ENCODE peak calls at places on chromosome 18, in four cellular contexts. One of them, this sample, is unnamed. For H3K4me1 and H3K27me3, the result is how much of the 10 kb centered on the place peaks cover.

GRCh38 chr18:30889582-30890301 is 152.8 kb downstream of the DSC3 start:
- DNase-seq in cardiac muscle cell: peak
- DNase-seq in testis: no peak
- DNase-seq in mesenchymal stem cell: peak
- DNase-seq in this sample: peak

GRCh38 chr18:69854455-69854854 is 93.2 kb downstream of the CD226 start:
- DNase-seq in cardiac muscle cell: no peak
- DNase-seq in testis: no peak
- DNase-seq in mesenchymal stem cell: no peak
- DNase-seq in this sample: peak

GRCh38 chr18:62644773-62645172 is 70.6 kb upstream of the PHLPP1 start:
- DNase-seq in cardiac muscle cell: no peak
- DNase-seq in testis: no peak
- DNase-seq in mesenchymal stem cell: no peak
- DNase-seq in this sample: no peak

GRCh38 chr18:56853961-56854360 is 202.8 kb downstream of the WDR7 start:
- DNase-seq in cardiac muscle cell: no peak
- DNase-seq in testis: no peak
- DNase-seq in mesenchymal stem cell: no peak
- DNase-seq in this sample: no peak

GRCh38 chr18:50373531-50373930 is 1.3 kb upstream of the SKA1 start:
- DNase-seq in cardiac muscle cell: no peak
- DNase-seq in testis: no peak
- DNase-seq in mesenchymal stem cell: no peak
- DNase-seq in this sample: peak

GRCh38 chr18:24417465-24417864 is 9.0 kb upstream of the IMPACT start:
- DNase-seq in cardiac muscle cell: no peak
- DNase-seq in testis: no peak
- DNase-seq in mesenchymal stem cell: no peak
- DNase-seq in this sample: no peak

GRCh38 chr18:35236964-35237363 is 3.9 kb upstream of the ZNF397 start:
- DNase-seq in cardiac muscle cell: no peak
- DNase-seq in testis: no peak
- DNase-seq in mesenchymal stem cell: peak
- DNase-seq in this sample: no peak

GRCh38 chr18:57655740-57656139 is 34.1 kb upstream of the NARS1 start:
- DNase-seq in cardiac muscle cell: no peak
- DNase-seq in testis: no peak
- DNase-seq in mesenchymal stem cell: no peak
- DNase-seq in this sample: no peak

GRCh38 chr18:55685638-55686037 is 97.6 kb upstream of the TCF4 start:
- DNase-seq in cardiac muscle cell: no peak
- DNase-seq in testis: no peak
- DNase-seq in mesenchymal stem cell: no peak
- DNase-seq in this sample: no peak

GRCh38 chr18:55588001-55588875 is at the start of gene TCF4:
- DNase-seq in cardiac muscle cell: peak
- DNase-seq in testis: peak
- DNase-seq in mesenchymal stem cell: peak
- DNase-seq in this sample: peak

GRCh38 chr18:79245517-79246001 is 150.2 kb upstream of the NFATC1 start:
- DNase-seq in cardiac muscle cell: no peak
- DNase-seq in testis: no peak
- DNase-seq in mesenchymal stem cell: no peak
- DNase-seq in this sample: no peak

GRCh38 chr18:60684843-60685513 is 312.4 kb upstream of the MC4R start:
- DNase-seq in cardiac muscle cell: peak
- DNase-seq in testis: no peak
- DNase-seq in mesenchymal stem cell: peak
- DNase-seq in this sample: no peak

GRCh38 chr18:68172842-68173549 is 541.9 kb downstream of the TMX3 start:
- DNase-seq in cardiac muscle cell: peak
- DNase-seq in testis: no peak
- DNase-seq in mesenchymal stem cell: peak
- DNase-seq in this sample: peak

GRCh38 chr18:35624140-35624539 is 42.6 kb downstream of the GALNT1 start:
- DNase-seq in cardiac muscle cell: no peak
- DNase-seq in testis: no peak
- DNase-seq in mesenchymal stem cell: no peak
- DNase-seq in this sample: no peak

GRCh38 chr18:9726175-9726574 is 18.1 kb downstream of the RAB31 start:
- DNase-seq in cardiac muscle cell: no peak
- DNase-seq in testis: no peak
- DNase-seq in mesenchymal stem cell: no peak
- DNase-seq in this sample: no peak

GRCh38 chr18:36850527-36851201 is 21.7 kb downstream of the KIAA1328 start:
- DNase-seq in cardiac muscle cell: no peak
- DNase-seq in testis: no peak
- DNase-seq in mesenchymal stem cell: peak
- DNase-seq in this sample: no peak

GRCh38 chr18:58241026-58241679 is 197.1 kb downstream of the NEDD4L start:
- DNase-seq in cardiac muscle cell: no peak
- DNase-seq in testis: no peak
- DNase-seq in mesenchymal stem cell: no peak
- DNase-seq in this sample: no peak

GRCh38 chr18:4284528-4284927 is 170.6 kb downstream of the DLGAP1 start:
- DNase-seq in cardiac muscle cell: no peak
- DNase-seq in testis: no peak
- DNase-seq in mesenchymal stem cell: no peak
- DNase-seq in this sample: no peak

DNA sequence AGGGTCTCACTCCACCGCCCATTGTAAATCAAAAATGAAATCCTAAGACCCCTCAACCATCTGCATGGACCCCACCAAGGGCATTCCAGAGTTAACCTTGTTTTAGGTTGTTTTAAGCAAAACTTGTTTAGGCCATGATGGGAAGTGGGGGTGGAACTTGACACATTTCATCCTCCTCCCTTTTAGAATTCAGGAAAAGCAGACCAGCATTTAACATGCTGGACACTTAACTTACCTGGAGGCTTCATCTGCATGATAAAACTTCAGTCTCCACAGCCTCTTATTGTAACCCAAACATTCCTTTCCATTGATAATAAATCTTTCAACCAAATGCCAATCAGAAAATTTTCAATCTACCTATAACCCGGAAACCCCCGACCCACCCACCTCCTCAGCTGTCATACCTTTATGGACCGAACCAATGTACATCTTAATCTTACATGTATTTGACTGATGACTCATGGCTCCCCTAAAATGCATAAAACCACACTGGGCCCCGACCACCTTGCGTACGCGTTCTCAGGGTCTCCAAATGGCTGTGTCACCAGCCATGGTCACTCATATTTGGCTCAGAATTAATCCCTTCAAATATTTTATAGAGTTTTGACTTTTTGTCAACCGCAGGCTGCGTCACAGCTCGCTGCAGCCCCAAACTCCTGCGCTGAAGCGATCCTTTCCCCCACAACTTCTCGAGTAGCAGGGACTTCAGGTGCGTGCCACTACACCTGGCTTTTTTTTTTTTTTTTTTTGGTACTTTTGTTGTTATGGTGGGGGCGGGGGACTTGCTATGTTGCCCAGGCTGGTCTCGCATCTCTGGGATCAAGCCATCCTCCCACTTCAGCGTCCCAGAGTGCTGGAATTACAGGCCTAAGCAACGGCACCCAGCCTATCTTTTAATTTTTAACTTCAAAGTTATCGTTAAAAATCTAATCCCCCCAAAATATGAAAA is 917 bp downstream of the MPPE1 start:
- DNase-seq in cardiac muscle cell: no peak
- DNase-seq in testis: no peak
- DNase-seq in mesenchymal stem cell: peak
- DNase-seq in this sample: peak
- H3K27ac ChIP-seq in cardiac muscle cell: no peak
- H3K27ac ChIP-seq in testis: peak
- H3K27ac ChIP-seq in mesenchymal stem cell: no peak
- H3K27ac ChIP-seq in this sample: no peak

GRCh38 chr18:22469061-22469689 is 51.5 kb upstream of the CTAGE1 start:
- DNase-seq in cardiac muscle cell: no peak
- DNase-seq in testis: no peak
- DNase-seq in mesenchymal stem cell: peak
- DNase-seq in this sample: no peak
- H3K4me1 ChIP-seq in cardiac muscle cell: half or more
- H3K4me1 ChIP-seq in testis: under half
- H3K4me1 ChIP-seq in mesenchymal stem cell: under half
- H3K4me1 ChIP-seq in this sample: under half

GRCh38 chr18:59266019-59266369 is 7.3 kb downstream of the RAX start:
- DNase-seq in cardiac muscle cell: no peak
- DNase-seq in testis: no peak
- DNase-seq in mesenchymal stem cell: no peak
- DNase-seq in this sample: no peak

GRCh38 chr18:59264136-59264571 is 9.1 kb downstream of the RAX start:
- DNase-seq in cardiac muscle cell: no peak
- DNase-seq in testis: no peak
- DNase-seq in mesenchymal stem cell: no peak
- DNase-seq in this sample: peak

GRCh38 chr18:59263566-59264135 is 9.6 kb downstream of the RAX start:
- DNase-seq in cardiac muscle cell: no peak
- DNase-seq in testis: no peak
- DNase-seq in mesenchymal stem cell: no peak
- DNase-seq in this sample: no peak

GRCh38 chr18:59265246-59266018 is 7.8 kb downstream of the RAX start:
- DNase-seq in cardiac muscle cell: no peak
- DNase-seq in testis: peak
- DNase-seq in mesenchymal stem cell: no peak
- DNase-seq in this sample: peak

DNA sequence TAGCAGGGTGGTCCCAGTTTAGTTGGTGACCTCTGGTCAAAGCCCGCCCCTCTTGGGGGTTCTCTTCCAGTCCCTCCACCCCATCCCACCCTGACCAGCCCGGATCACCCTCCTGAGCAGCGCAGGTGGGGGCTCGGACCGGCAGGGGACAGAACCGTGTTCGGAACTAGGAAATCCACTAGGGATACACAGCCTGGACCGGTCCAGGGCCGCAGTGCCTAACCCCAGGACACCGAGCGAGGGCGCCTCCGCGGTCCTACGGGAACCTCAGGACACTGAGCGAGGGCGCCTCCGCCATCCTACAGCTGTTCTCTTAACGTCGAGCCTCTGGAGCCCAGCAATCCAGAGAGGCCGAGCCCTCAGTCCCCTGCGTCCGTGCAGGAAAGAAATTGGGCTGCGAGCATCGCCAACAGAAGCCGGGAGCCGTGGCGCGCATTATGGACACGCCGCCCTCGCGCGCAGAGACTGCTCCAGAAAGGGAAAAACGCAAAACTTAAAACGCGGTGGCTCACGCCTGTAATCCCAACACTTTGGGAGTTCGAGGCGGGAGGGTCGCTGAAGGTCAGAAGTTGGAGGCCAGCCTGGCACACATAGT is 8.5 kb downstream of the RAX start:
- DNase-seq in cardiac muscle cell: no peak
- DNase-seq in testis: no peak
- DNase-seq in mesenchymal stem cell: no peak
- DNase-seq in this sample: peak
- H3K27me3 ChIP-seq in cardiac muscle cell: half or more
- H3K27me3 ChIP-seq in testis: under half
- H3K27me3 ChIP-seq in mesenchymal stem cell: half or more
- H3K27me3 ChIP-seq in this sample: half or more

GRCh38 chr18:23103449-23103848 is 31.8 kb upstream of the CABLES1 start:
- DNase-seq in cardiac muscle cell: no peak
- DNase-seq in testis: no peak
- DNase-seq in mesenchymal stem cell: no peak
- DNase-seq in this sample: peak
- H3K27ac ChIP-seq in cardiac muscle cell: no peak
- H3K27ac ChIP-seq in testis: no peak
- H3K27ac ChIP-seq in mesenchymal stem cell: no peak
- H3K27ac ChIP-seq in this sample: no peak

This sample was measured in endodermal cell.